ENCODE peak calls at places on chromosomes 7 and 10, in seven cellular contexts. V is foreskin fibroblast, B is fibroblast of pulmonary artery, K is OCI-LY7, R is choroid plexus epithelial cell, S is tibial nerve, N is stomach. U is an unnamed sample.

GRCh38 chr10:31143331-31143935 is 111.8 kb upstream of the ZNF438 start:
- DNase-seq in V (peak; percentile 49), B (no peak), K (no peak), R (no peak), S (no peak), N (no peak), U (no peak)

GRCh38 chr10:31020128-31020527 is 11.5 kb downstream of the ZNF438 start:
- DNase-seq in V (no peak), B (no peak), K (no peak), R (no peak), S (no peak), N (no peak), U (no peak)

GRCh38 chr7:81869670-81870069 is 99.8 kb upstream of the HGF start:
- DNase-seq in V (peak; percentile 18), B (no peak), K (no peak), R (no peak), S (no peak), N (no peak), U (no peak)

GRCh38 chr7:132656846-132657776 is 80.8 kb upstream of the PLXNA4 start:
- DNase-seq in V (peak; percentile 29), B (peak; percentile 30), K (peak; percentile 11), R (peak; percentile 43), S (no peak), N (no peak), U (peak; percentile 18)

GRCh38 chr10:44627591-44628354 is 242.9 kb upstream of the CXCL12 start:
- DNase-seq in V (peak; percentile 81), B (peak; percentile 95), K (no peak), R (peak; percentile 36), S (no peak), N (no peak), U (peak; percentile 95)

GRCh38 chr7:84536256-84536870 is 341.8 kb upstream of the SEMA3A start:
- DNase-seq in V (no peak), B (peak; percentile 34), K (no peak), R (peak; percentile 33), S (no peak), N (no peak), U (peak; percentile 61)

GRCh38 chr7:158910254-158911053 is 54.1 kb downstream of the DYNC2I1 start:
- DNase-seq in V (no peak), B (no peak), K (no peak), R (no peak), S (no peak), N (no peak), U (no peak)

GRCh38 chr7:49247759-49248158 is 323.4 kb downstream of the CDC14C start:
- DNase-seq in V (no peak), B (no peak), K (no peak), R (no peak), S (no peak), N (no peak), U (no peak)

GRCh38 chr10:24901686-24902399 is 50.6 kb downstream of the PRTFDC1 start:
- DNase-seq in V (peak; percentile 97), B (peak; percentile 91), K (no peak), R (peak; percentile 71), S (no peak), N (peak; percentile 64), U (peak; percentile 91)

GRCh38 chr10:132878730-132879407 is 63.5 kb downstream of the CFAP46 start:
- DNase-seq in V (no peak), B (no peak), K (no peak), R (no peak), S (no peak), N (peak; percentile 10), U (no peak)

GRCh38 chr10:124739119-124739921 is 4.9 kb downstream of the FAM53B start:
- DNase-seq in V (no peak), B (no peak), K (no peak), R (no peak), S (peak; percentile 7), N (no peak), U (no peak)
- H3K4me3 ChIP-seq in V (no peak overlapping the region), B (no peak overlapping the region), K (peak overlapping the region; percentile 95), R (no peak overlapping the region), S (no peak overlapping the region), N (no peak overlapping the region), U (no peak overlapping the region)

GRCh38 chr10:16843252-16843870 is 26.1 kb upstream of the RSU1 start:
- DNase-seq in V (peak; percentile 78), B (peak; percentile 89), K (peak; percentile 80), R (peak; percentile 86), S (peak; percentile 23), N (no peak), U (peak; percentile 90)
- TF ChIP-seq CTCF in V (peak; percentile 10), B (peak; percentile 47), K (peak; percentile 85), R (peak; percentile 52), S (peak; percentile 58), N (peak; percentile 71), U (peak; percentile 12)

GRCh38 chr7:27105161-27106122 is 3.0 kb upstream of the HOXA2 start:
- DNase-seq in V (no peak), B (no peak), K (no peak), R (no peak), S (no peak), N (no peak), U (no peak)

GRCh38 chr7:27102578-27103442 is at the start of gene HOXA2:
- DNase-seq in V (no peak), B (no peak), K (no peak), R (no peak), S (no peak), N (no peak), U (no peak)

GRCh38 chr7:27103489-27104226 is 1.2 kb upstream of the HOXA2 start:
- DNase-seq in V (no peak), B (no peak), K (no peak), R (no peak), S (no peak), N (no peak), U (no peak)

GRCh38 chr7:27106181-27106905 is 3.9 kb upstream of the HOXA2 start:
- DNase-seq in V (peak; percentile 53), B (no peak), K (no peak), R (no peak), S (no peak), N (no peak), U (no peak)

GRCh38 chr7:27104244-27105149 is 2.0 kb upstream of the HOXA2 start:
- DNase-seq in V (no peak), B (no peak), K (no peak), R (no peak), S (no peak), N (no peak), U (no peak)
- H3K4me3 ChIP-seq in V (no peak overlapping the region), B (no peak overlapping the region), K (no peak overlapping the region), R (no peak overlapping the region), S (no peak overlapping the region), N (peak overlapping the region; percentile 54), U (no peak overlapping the region)

GRCh38 chr7:118169146-118169545 is 14.8 kb upstream of the LSM8 start:
- DNase-seq in V (no peak), B (peak; percentile 7), K (no peak), R (peak; percentile 32), S (no peak), N (no peak), U (peak; percentile 5)
- TF ChIP-seq CTCF in V (no peak), B (peak; percentile 10), K (peak; percentile 18), R (peak; percentile 19), S (no peak), N (no peak), U (no peak)

GRCh38 chr10:88954458-88955083 is 2.0 kb upstream of the ACTA2 start:
- DNase-seq in V (no peak), B (no peak), K (no peak), R (no peak), S (no peak), N (no peak), U (no peak)

GRCh38 chr10:88953662-88954061 is 1.1 kb upstream of the ACTA2 start:
- DNase-seq in V (no peak), B (no peak), K (no peak), R (no peak), S (no peak), N (no peak), U (no peak)

GRCh38 chr10:88949051-88949450 is 3.5 kb downstream of the ACTA2 start:
- DNase-seq in V (no peak), B (no peak), K (no peak), R (no peak), S (no peak), N (no peak), U (no peak)

GRCh38 chr10:88949912-88950664 is 2.5 kb downstream of the ACTA2 start:
- DNase-seq in V (peak; percentile 26), B (peak; percentile 31), K (no peak), R (no peak), S (no peak), N (no peak), U (peak; percentile 37)

GRCh38 chr10:88952647-88953111 is at the start of gene ACTA2:
- DNase-seq in V (peak; percentile 77), B (peak; percentile 72), K (no peak), R (peak; percentile 36), S (peak; percentile 38), N (peak; percentile 39), U (peak; percentile 75)
- H3K4me3 ChIP-seq in V (peak within 1 kb of the TSS; percentile 17), B (peak within 1 kb of the TSS; percentile 49), K (no peak within 1 kb of the TSS), R (peak within 1 kb of the TSS; percentile 18), S (peak within 1 kb of the TSS; percentile 21), N (peak within 1 kb of the TSS; percentile 45), U (peak within 1 kb of the TSS; percentile 13)

GRCh38 chr7:51146816-51147586 is 169.6 kb downstream of the COBL start:
- DNase-seq in V (no peak), B (no peak), K (no peak), R (no peak), S (no peak), N (no peak), U (no peak)

GRCh38 chr7:51151452-51151851 is 165.2 kb downstream of the COBL start:
- DNase-seq in V (no peak), B (no peak), K (no peak), R (no peak), S (no peak), N (no peak), U (no peak)

GRCh38 chr7:51144178-51144577 is 172.4 kb downstream of the COBL start:
- DNase-seq in V (no peak), B (no peak), K (no peak), R (no peak), S (no peak), N (no peak), U (no peak)

GRCh38 chr7:51150193-51150592 is 166.4 kb downstream of the COBL start:
- DNase-seq in V (no peak), B (no peak), K (no peak), R (no peak), S (no peak), N (no peak), U (no peak)

DNA sequence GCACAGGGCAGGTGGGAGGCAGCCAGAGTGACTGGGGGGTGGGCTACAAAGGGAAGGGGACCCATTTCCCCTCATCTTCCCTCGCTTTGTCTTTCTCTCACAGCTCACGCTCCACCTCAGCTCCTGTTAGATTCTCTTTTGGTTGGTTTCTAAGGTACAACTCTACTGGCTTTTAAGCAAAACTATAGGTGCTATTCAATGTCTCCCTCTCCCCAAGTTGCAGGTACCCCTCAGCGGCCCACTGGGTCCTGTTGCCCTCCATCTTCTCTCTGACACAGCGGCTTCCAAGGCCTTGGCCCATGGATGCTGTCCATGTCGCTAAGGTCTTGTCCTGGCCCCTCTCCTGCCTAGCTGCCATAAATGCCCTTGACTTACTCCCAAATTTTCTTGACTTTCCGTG is 168.4 kb downstream of the COBL start:
- DNase-seq in V (no peak), B (no peak), K (no peak), R (no peak), S (no peak), N (no peak), U (no peak)
- TF ChIP-seq CTCF in V (no peak), B (no peak), K (no peak), R (no peak), S (no peak), N (no peak), U (no peak)